ENCODE peak calls at places on chromosomes 12 and 14, in four cellular contexts. G is activated T-cell treated with anti-CD3 and anti-CD28 coated beads for 1 hour, U is ACHN, T is ecto neural progenitor cell. N is an unnamed sample.

GRCh38 chr12:23245186-23245585 is 620.2 kb downstream of the ETNK1 start:
- DNase-seq in G (no peak), U (no peak), T (no peak), N (no peak)

GRCh38 chr12:47245623-47246022 is 165.9 kb upstream of the AMIGO2 start:
- DNase-seq in G (no peak), U (no peak), T (no peak), N (no peak)

GRCh38 chr12:45425426-45425825 is 209.5 kb downstream of the ANO6 start:
- DNase-seq in G (no peak), U (no peak), T (no peak), N (no peak)

GRCh38 chr14:104546021-104546491 is 33.5 kb upstream of the C14orf180 start:
- DNase-seq in G (no peak), U (no peak), T (no peak), N (no peak)

GRCh38 chr14:100540141-100540925 is 46.9 kb downstream of the BEGAIN start:
- DNase-seq in G (no peak), U (peak; percentile 5), T (no peak), N (no peak)

GRCh38 chr12:43551271-43551970 is 582 bp downstream of the ADAMTS20 start:
- DNase-seq in G (no peak), U (no peak), T (peak; percentile 82), N (no peak)

GRCh38 chr12:23659151-23659550 is 290.3 kb downstream of the SOX5 start:
- DNase-seq in G (no peak), U (no peak), T (no peak), N (no peak)

GRCh38 chr12:108683906-108684556 is 47.3 kb downstream of the CORO1C start:
- DNase-seq in G (no peak), U (no peak), T (no peak), N (no peak)

N was measured in T-helper 22 cell.